ENCODE peak calls at places on chromosomes 5 and 9, in seven cellular contexts. H is CD4-positive, alpha-beta T cell; I is Right ventricle myocardium superior; G is Right ventricle myocardium inferior; T is left ventricle myocardium superior; R is heart left ventricle; M is heart right ventricle. Z is an unnamed sample.
A peak's percentile ranks its signal among the peaks of the same experiment; 100 is the strongest.

GRCh38 chr9:125025584-125025983 is 84.7 kb upstream of the GOLGA1 start:
- ATAC-seq in H (no peak), I (no peak), G (no peak), T (no peak), R (no peak), M (no peak), Z (no peak)

GRCh38 chr5:124402144-124402581 is 344.3 kb downstream of the ZNF608 start:
- ATAC-seq in H (no peak), I (peak; percentile 91), G (peak; percentile 88), T (peak; percentile 90), R (peak; percentile 88), M (peak; percentile 41), Z (peak; percentile 78)

GRCh38 chr9:129437626-129438323 is 183.1 kb downstream of the C9orf50 start:
- ATAC-seq in H (peak; percentile 12), I (peak; percentile 50), G (peak; percentile 49), T (peak; percentile 50), R (peak; percentile 47), M (peak; percentile 45), Z (peak; percentile 31)

GRCh38 chr5:160198886-160199409 is 30.4 kb upstream of the FABP6 start:
- ATAC-seq in H (no peak), I (no peak), G (no peak), T (no peak), R (no peak), M (no peak), Z (no peak)

GRCh38 chr5:104189909-104190308 is 627.3 kb upstream of the NUDT12 start:
- ATAC-seq in H (no peak), I (no peak), G (no peak), T (no peak), R (no peak), M (no peak), Z (no peak)

GRCh38 chr5:62385136-62385535 is 18.6 kb downstream of the DIMT1 start:
- ATAC-seq in H (no peak), I (no peak), G (no peak), T (no peak), R (no peak), M (no peak), Z (no peak)

GRCh38 chr5:91384671-91385430 is 1.7 kb upstream of the ARRDC3 start:
- ATAC-seq in H (peak; percentile 8), I (peak; percentile 25), G (no peak), T (peak; percentile 5), R (peak; percentile 3), M (peak; percentile 8), Z (no peak)

GRCh38 chr9:129630967-129631672 is 5.2 kb downstream of the NTMT1 start:
- ATAC-seq in H (no peak), I (peak; percentile 37), G (peak; percentile 53), T (peak; percentile 62), R (peak; percentile 46), M (peak; percentile 60), Z (no peak)

Z was measured in gastroesophageal sphincter.